ENCODE peak calls at places on chromosomes 3 and 15, in nine cellular contexts. A, M, G, S, V, D, B, P and L are unnamed samples.

GRCh38 chr3:171172070-171172469 is 145.6 kb upstream of the SLC2A2 start:
- DNase-seq in A (no peak), M (no peak), G (no peak), S (no peak), V (no peak), D (no peak), B (no peak), P (peak), L (no peak)

GRCh38 chr3:157390713-157391515 is 45.7 kb upstream of the PTX3 start:
- DNase-seq in A (no peak), M (no peak), G (no peak), S (no peak), V (no peak), D (no peak), B (no peak), P (no peak), L (no peak)

GRCh38 chr15:85689729-85690128 is 105.0 kb downstream of the KLHL25 start:
- DNase-seq in A (no peak), M (no peak), G (peak), S (no peak), V (peak), D (peak), B (no peak), P (peak), L (no peak)

GRCh38 chr3:40054568-40055222 is 245.3 kb downstream of the MYRIP start:
- DNase-seq in A (no peak), M (no peak), G (no peak), S (no peak), V (no peak), D (no peak), B (no peak), P (no peak), L (no peak)

GRCh38 chr15:53549697-53550315 is 209.7 kb downstream of the WDR72 start:
- DNase-seq in A (no peak), M (no peak), G (no peak), S (peak), V (no peak), D (peak), B (no peak), P (no peak), L (no peak)

GRCh38 chr3:81242871-81243270 is 518.6 kb downstream of the GBE1 start:
- DNase-seq in A (no peak), M (no peak), G (peak), S (peak), V (no peak), D (no peak), B (no peak), P (no peak), L (no peak)

GRCh38 chr3:44289882-44290462 is 48.3 kb downstream of the TOPAZ1 start:
- DNase-seq in A (no peak), M (no peak), G (no peak), S (no peak), V (no peak), D (no peak), B (no peak), P (no peak), L (no peak)

GRCh38 chr15:68317281-68318007 is 39.9 kb downstream of the FEM1B start:
- DNase-seq in A (no peak), M (no peak), G (no peak), S (no peak), V (no peak), D (no peak), B (no peak), P (no peak), L (no peak)

GRCh38 chr3:135125171-135125801 is 330.2 kb downstream of the EPHB1 start:
- DNase-seq in A (no peak), M (peak), G (no peak), S (no peak), V (no peak), D (peak), B (no peak), P (peak), L (no peak)

GRCh38 chr15:65962187-65962586 is 92.9 kb downstream of the RAB11A start:
- DNase-seq in A (no peak), M (no peak), G (peak), S (no peak), V (no peak), D (no peak), B (no peak), P (no peak), L (no peak)

GRCh38 chr15:91887321-91887720 is 33.8 kb downstream of the SLCO3A1 start:
- DNase-seq in A (no peak), M (no peak), G (peak), S (no peak), V (peak), D (no peak), B (no peak), P (no peak), L (peak)

GRCh38 chr15:62035256-62035908 is 24.9 kb downstream of the VPS13C start:
- DNase-seq in A (no peak), M (no peak), G (no peak), S (no peak), V (no peak), D (no peak), B (no peak), P (no peak), L (no peak)

GRCh38 chr15:101063891-101064794 is 145.0 kb downstream of the LRRK1 start:
- DNase-seq in A (no peak), M (no peak), G (peak), S (no peak), V (peak), D (peak), B (peak), P (no peak), L (no peak)

GRCh38 chr15:31484369-31484951 is 157.8 kb downstream of the KLF13 start:
- DNase-seq in A (no peak), M (no peak), G (no peak), S (no peak), V (no peak), D (no peak), B (no peak), P (no peak), L (no peak)

GRCh38 chr3:4994823-4995499 is 15.7 kb downstream of the BHLHE40 start:
- DNase-seq in A (peak), M (no peak), G (peak), S (no peak), V (peak), D (peak), B (no peak), P (no peak), L (no peak)

GRCh38 chr3:139524841-139525538 is 14.6 kb downstream of the RBP1 start:
- DNase-seq in A (no peak), M (no peak), G (no peak), S (no peak), V (no peak), D (no peak), B (no peak), P (no peak), L (no peak)

GRCh38 chr15:26615927-26616302 is 157.0 kb downstream of the GABRB3 start:
- DNase-seq in A (no peak), M (no peak), G (no peak), S (no peak), V (no peak), D (no peak), B (no peak), P (no peak), L (no peak)

GRCh38 chr15:101368086-101368780 is 73.2 kb upstream of the SNRPA1 start:
- DNase-seq in A (no peak), M (no peak), G (no peak), S (no peak), V (peak), D (no peak), B (no peak), P (no peak), L (no peak)

GRCh38 chr3:183641875-183642274 is 6.5 kb downstream of the KLHL24 start:
- DNase-seq in A (no peak), M (no peak), G (no peak), S (no peak), V (no peak), D (no peak), B (no peak), P (no peak), L (no peak)

GRCh38 chr3:178182337-178182761 is 353.9 kb upstream of the KCNMB2 start:
- DNase-seq in A (no peak), M (no peak), G (peak), S (peak), V (no peak), D (no peak), B (peak), P (no peak), L (peak)

GRCh38 chr15:47129033-47129432 is 588.3 kb upstream of the SEMA6D start:
- DNase-seq in A (no peak), M (no peak), G (no peak), S (no peak), V (no peak), D (no peak), B (no peak), P (no peak), L (no peak)

GRCh38 chr15:42348083-42348482 is 11.2 kb upstream of the CAPN3 start:
- DNase-seq in A (no peak), M (no peak), G (no peak), S (no peak), V (no peak), D (no peak), B (no peak), P (no peak), L (no peak)

GRCh38 chr3:123449092-123449985 is 449 bp upstream of the ADCY5 start:
- DNase-seq in A (no peak), M (peak), G (no peak), S (no peak), V (peak), D (peak), B (peak), P (peak), L (no peak)

GRCh38 chr3:113697192-113698090 is 999 bp upstream of the USF3 start:
- DNase-seq in A (no peak), M (peak), G (peak), S (peak), V (peak), D (peak), B (peak), P (peak), L (peak)